ENCODE peak calls at places on chromosomes 1 and 21, in seven cellular contexts. O is fibroblast of lung, T is heart right ventricle, L is fibroblast of pulmonary artery, D is colonic mucosa, J is GM12865, H is adrenal gland. G is an unnamed sample.

GRCh38 chr1:219174672-219175564 is 1.2 kb downstream of the LYPLAL1 start:
- DNase-seq in O (peak), T (peak), L (peak), D (peak), J (peak), H (peak), G (no peak)

GRCh38 chr1:99627615-99628014 is 18.3 kb upstream of the PALMD start:
- DNase-seq in O (no peak), T (no peak), L (no peak), D (no peak), J (no peak), H (no peak), G (no peak)

GRCh38 chr1:2385606-2386280 is 5.6 kb downstream of the MORN1 start:
- DNase-seq in O (no peak), T (no peak), L (no peak), D (no peak), J (no peak), H (peak), G (no peak)

GRCh38 chr1:1787206-1787605 is 8.9 kb upstream of the NADK start:
- DNase-seq in O (no peak), T (no peak), L (no peak), D (no peak), J (no peak), H (no peak), G (no peak)

GRCh38 chr1:53340660-53341520 is 13.0 kb upstream of the LRP8 start:
- DNase-seq in O (no peak), T (no peak), L (no peak), D (no peak), J (no peak), H (no peak), G (peak)

GRCh38 chr1:37035828-37036666 is 1.7 kb upstream of the GRIK3 start:
- DNase-seq in O (no peak), T (no peak), L (no peak), D (no peak), J (peak), H (no peak), G (no peak)

GRCh38 chr1:41580520-41581172 is 96.2 kb upstream of the EDN2 start:
- DNase-seq in O (no peak), T (no peak), L (no peak), D (no peak), J (no peak), H (no peak), G (no peak)

GRCh38 chr21:15706686-15707085 is 23.1 kb upstream of the USP25 start:
- DNase-seq in O (peak), T (peak), L (peak), D (peak), J (no peak), H (no peak), G (no peak)

GRCh38 chr1:40630488-40631223 is 34.8 kb downstream of the RIMS3 start:
- DNase-seq in O (peak), T (no peak), L (peak), D (no peak), J (peak), H (peak), G (no peak)

GRCh38 chr1:37631039-37631428 is 3.7 kb downstream of the RSPO1 start:
- DNase-seq in O (no peak), T (no peak), L (no peak), D (no peak), J (no peak), H (no peak), G (no peak)

GRCh38 chr1:117077267-117077666 is 17.1 kb downstream of the TTF2 start:
- DNase-seq in O (peak), T (no peak), L (peak), D (no peak), J (no peak), H (no peak), G (no peak)

GRCh38 chr1:54781023-54781723 is 16.9 kb upstream of the PARS2 start:
- DNase-seq in O (no peak), T (no peak), L (no peak), D (no peak), J (no peak), H (no peak), G (no peak)

GRCh38 chr1:16139473-16139962 is 16.4 kb downstream of the EPHA2 start:
- DNase-seq in O (peak), T (no peak), L (peak), D (no peak), J (no peak), H (no peak), G (no peak)

GRCh38 chr1:94875794-94876193 is 51.1 kb downstream of the CNN3 start:
- DNase-seq in O (no peak), T (no peak), L (no peak), D (no peak), J (peak), H (no peak), G (no peak)

GRCh38 chr1:31570906-31571305 is 5.4 kb upstream of the TINAGL1 start:
- DNase-seq in O (no peak), T (no peak), L (no peak), D (no peak), J (no peak), H (peak), G (no peak)

GRCh38 chr1:212785871-212786270 is 5.7 kb downstream of the NSL1 start:
- DNase-seq in O (no peak), T (no peak), L (no peak), D (no peak), J (no peak), H (no peak), G (no peak)

GRCh38 chr1:212783976-212784375 is 7.6 kb downstream of the NSL1 start:
- DNase-seq in O (no peak), T (no peak), L (no peak), D (no peak), J (no peak), H (no peak), G (no peak)

GRCh38 chr1:212780759-212781158 is 10.8 kb downstream of the NSL1 start:
- DNase-seq in O (no peak), T (no peak), L (no peak), D (no peak), J (no peak), H (no peak), G (no peak)

GRCh38 chr1:212781225-212781624 is 10.4 kb downstream of the NSL1 start:
- DNase-seq in O (no peak), T (no peak), L (no peak), D (no peak), J (no peak), H (no peak), G (no peak)

GRCh38 chr1:212782422-212783154 is 9.0 kb downstream of the NSL1 start:
- DNase-seq in O (peak), T (no peak), L (peak), D (no peak), J (peak), H (no peak), G (no peak)
- TF ChIP-seq CTCF in O (peak), T (peak), L (peak), D (peak), J (peak), H (peak), G (peak)

DNA sequence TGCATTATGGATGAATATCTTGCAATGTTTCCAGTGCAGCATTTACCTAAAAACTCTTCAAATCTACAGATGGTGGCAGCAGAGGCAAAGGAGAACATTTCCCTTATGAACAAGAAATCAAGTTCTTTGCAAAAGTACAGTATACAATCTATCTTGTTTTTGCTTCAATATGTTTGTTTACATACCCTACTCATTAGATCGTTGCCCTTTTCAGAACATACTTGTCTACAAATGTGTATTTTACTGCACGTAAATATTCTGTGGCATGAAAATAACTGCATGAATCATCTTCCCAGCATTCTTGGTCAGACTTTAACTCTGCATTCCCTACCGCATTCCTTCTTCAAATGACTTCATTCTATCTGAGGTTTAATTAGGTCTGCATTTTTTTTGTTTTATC is 212.7 kb downstream of the ZP4 start:
- DNase-seq in O (peak), T (no peak), L (peak), D (no peak), J (peak), H (no peak), G (no peak)
- TF ChIP-seq CTCF in O (peak), T (no peak), L (peak), D (no peak), J (no peak), H (no peak), G (peak)

GRCh38 chr1:20732588-20733360 is at the start of gene SH2D5:
- DNase-seq in O (peak), T (peak), L (peak), D (peak), J (peak), H (peak), G (no peak)
- TF ChIP-seq CTCF in O (peak), T (no peak), L (peak), D (peak), J (peak), H (no peak), G (peak)

DNA sequence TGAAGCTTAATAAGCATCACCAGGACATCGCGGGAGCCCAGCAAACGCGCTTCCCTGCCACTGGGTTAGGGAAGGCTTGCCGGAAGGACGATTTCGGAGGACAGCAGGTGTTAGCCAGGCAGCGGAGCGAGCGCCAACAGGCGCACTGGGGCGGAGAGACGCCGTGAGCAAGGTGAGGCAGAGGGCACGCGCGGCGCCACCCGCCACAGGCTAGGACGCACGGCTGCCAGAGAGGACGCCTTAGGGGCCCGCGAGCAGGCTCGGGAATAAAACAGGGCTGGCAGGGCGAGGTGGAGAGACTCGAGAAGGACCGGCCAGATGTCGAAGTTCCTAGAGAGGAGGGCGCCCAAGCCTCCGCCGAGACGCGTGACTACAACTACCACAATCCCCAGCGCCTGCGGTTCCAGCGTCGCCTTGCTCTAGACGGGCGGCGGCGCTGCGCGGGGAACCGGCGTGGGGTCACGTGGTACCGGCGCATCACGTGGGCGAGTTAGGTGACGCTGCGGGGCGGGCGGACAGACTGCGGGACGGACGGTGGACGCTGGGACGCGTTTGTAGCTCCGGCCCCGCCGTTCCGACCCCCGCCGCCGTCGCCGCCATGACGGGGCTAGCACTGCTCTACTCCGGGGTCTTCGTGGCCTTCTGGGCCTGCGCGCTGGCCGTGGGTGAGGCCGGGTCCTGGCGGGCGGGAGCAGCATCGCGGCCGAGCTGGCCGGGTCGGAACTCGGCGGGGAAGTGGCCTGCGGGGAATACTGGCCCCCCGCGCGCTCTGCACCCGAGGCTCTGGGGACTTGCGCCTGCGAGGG is at the start of gene ATP6V0B:
- DNase-seq in O (peak), T (peak), L (peak), D (peak), J (peak), H (peak), G (peak)
- TF ChIP-seq CTCF in O (peak), T (no peak), L (no peak), D (no peak), J (no peak), H (no peak), G (peak)

DNA sequence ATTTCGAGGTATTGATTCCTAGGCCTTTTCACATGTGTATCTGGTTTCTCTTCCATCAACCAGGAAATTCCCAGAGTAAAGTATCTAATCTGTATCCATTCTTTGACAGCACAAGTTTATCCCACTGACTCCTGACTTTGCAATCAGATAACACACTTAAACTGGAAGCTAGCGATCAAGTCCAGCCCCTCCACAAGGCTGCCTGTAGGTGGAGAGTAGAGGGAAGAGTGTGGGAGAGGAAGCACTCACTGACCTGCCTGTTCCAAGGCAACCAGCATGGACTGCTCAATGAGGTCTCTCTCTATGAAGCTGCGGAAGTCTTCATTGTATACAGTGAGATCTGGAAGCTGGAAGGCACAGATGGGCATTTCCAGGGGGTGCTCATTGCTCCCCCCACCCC is 30.4 kb upstream of the MTMR11 start:
- DNase-seq in O (no peak), T (no peak), L (no peak), D (no peak), J (no peak), H (no peak), G (no peak)
- TF ChIP-seq CTCF in O (no peak), T (no peak), L (no peak), D (no peak), J (no peak), H (no peak), G (no peak)

DNA sequence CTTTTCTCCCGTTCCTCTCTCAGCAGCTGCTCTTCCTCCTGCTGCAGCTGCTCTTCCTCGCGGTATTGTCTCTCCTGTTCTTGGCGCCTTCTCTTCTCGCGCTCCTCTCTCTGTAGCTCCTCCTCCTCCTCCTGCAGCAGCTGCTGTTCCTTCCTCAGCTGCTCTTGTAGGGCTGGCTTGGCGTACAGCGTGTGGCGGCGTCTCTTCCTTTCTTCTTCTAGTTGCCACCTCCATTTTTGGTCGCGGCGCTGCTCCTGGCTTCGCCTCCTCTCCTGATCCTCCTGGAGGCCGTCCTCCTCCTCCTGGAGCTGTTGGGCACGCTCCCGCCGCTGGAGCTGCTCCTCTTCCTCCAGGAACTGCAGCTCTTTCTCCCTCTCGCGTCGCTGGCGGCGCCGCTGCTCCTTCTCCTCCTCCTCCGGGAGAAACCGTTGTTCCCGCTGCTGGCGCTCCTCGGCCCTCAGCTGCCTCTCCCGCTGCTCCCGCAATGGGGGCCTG is 4.8 kb downstream of the TCHH start:
- DNase-seq in O (peak), T (no peak), L (peak), D (peak), J (peak), H (peak), G (peak)
- TF ChIP-seq CTCF in O (no peak), T (no peak), L (no peak), D (no peak), J (no peak), H (no peak), G (no peak)

DNA sequence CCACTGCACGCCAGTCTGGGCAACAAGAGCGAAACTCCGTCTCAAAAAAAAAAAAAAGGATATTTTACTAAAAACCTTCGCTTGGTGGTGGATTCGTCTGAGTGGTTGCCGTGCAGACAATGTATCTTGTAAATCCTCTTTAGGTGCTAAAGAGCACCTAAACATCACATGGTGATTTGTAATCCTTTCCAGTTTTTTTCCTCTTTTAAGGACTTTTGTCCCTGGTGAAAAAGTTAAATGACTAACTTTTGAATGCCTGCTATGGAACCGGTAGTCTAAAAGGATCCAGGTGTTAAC is 769 bp upstream of the ARNT start:
- DNase-seq in O (no peak), T (no peak), L (no peak), D (no peak), J (peak), H (no peak), G (no peak)
- TF ChIP-seq CTCF in O (no peak), T (no peak), L (no peak), D (no peak), J (no peak), H (no peak), G (no peak)

GRCh38 chr1:223242382-223242955 is 99.4 kb upstream of the TLR5 start:
- DNase-seq in O (no peak), T (no peak), L (no peak), D (no peak), J (no peak), H (no peak), G (no peak)
- TF ChIP-seq CTCF in O (no peak), T (no peak), L (no peak), D (no peak), J (no peak), H (no peak), G (no peak)

GRCh38 chr1:169106095-169106920 is at the start of gene ATP1B1:
- DNase-seq in O (peak), T (peak), L (peak), D (peak), J (peak), H (peak), G (peak)
- TF ChIP-seq CTCF in O (peak), T (peak), L (no peak), D (peak), J (peak), H (peak), G (peak)

G was measured in type B pancreatic cell.